ENCODE peak calls at places on chromosomes 16 and 17, in five cellular contexts. P is PC-3; V is CD4-positive, CD25-positive, alpha-beta regulatory T cell; D is small intestine; I is right lobe of liver. S is an unnamed sample. For H3K4me1, the result is how much of the 10 kb centered on the place peaks cover.

GRCh38 chr17:79936661-79937434 is 97.6 kb upstream of the CBX4 start:
- DNase-seq in P (no peak), V (no peak), I (no peak), D (no peak), S (no peak)

GRCh38 chr16:19515765-19516164 is 6.1 kb downstream of the GDE1 start:
- DNase-seq in I (no peak), D (peak), V (no peak), P (peak), S (no peak)

GRCh38 chr16:87703835-87704375 is 61.9 kb downstream of the KLHDC4 start:
- DNase-seq in D (no peak), P (no peak), V (no peak), I (no peak), S (no peak)

GRCh38 chr16:85048921-85049562 is 21.4 kb downstream of the KIAA0513 start:
- DNase-seq in P (no peak), I (no peak), D (no peak), V (no peak), S (no peak)

GRCh38 chr16:9072806-9073341 is 18.6 kb upstream of the HAPSTR1 start:
- DNase-seq in I (no peak), P (peak), V (peak), D (no peak), S (no peak)

GRCh38 chr17:70040336-70040735 is 34.7 kb upstream of the KCNJ16 start:
- DNase-seq in I (no peak), P (peak), D (no peak), V (no peak), S (no peak)

GRCh38 chr16:10088380-10088793 is 93.8 kb downstream of the GRIN2A start:
- DNase-seq in I (no peak), P (no peak), D (no peak), V (no peak), S (no peak)

GRCh38 chr17:6755731-6756184 is at the start of gene XAF1:
- DNase-seq in D (peak), I (peak), V (peak), P (no peak), S (peak)

GRCh38 chr16:75202069-75202590 is 4.8 kb downstream of the CTRB2 start:
- DNase-seq in P (no peak), V (no peak), I (peak), D (no peak), S (no peak)

GRCh38 chr17:17685775-17686291 is 4.6 kb downstream of the RAI1 start:
- DNase-seq in I (no peak), V (peak), D (peak), P (peak), S (no peak)

GRCh38 chr16:81505011-81505660 is 60.5 kb downstream of the CMIP start:
- DNase-seq in D (peak), P (no peak), V (no peak), I (no peak), S (no peak)

GRCh38 chr16:28136751-28137434 is 73.4 kb upstream of the GSG1L start:
- DNase-seq in V (peak), I (no peak), P (no peak), D (peak), S (peak)

GRCh38 chr16:29993903-29994612 is 1.4 kb downstream of the HIRIP3 start:
- DNase-seq in P (no peak), D (no peak), I (no peak), V (no peak), S (no peak)

DNA sequence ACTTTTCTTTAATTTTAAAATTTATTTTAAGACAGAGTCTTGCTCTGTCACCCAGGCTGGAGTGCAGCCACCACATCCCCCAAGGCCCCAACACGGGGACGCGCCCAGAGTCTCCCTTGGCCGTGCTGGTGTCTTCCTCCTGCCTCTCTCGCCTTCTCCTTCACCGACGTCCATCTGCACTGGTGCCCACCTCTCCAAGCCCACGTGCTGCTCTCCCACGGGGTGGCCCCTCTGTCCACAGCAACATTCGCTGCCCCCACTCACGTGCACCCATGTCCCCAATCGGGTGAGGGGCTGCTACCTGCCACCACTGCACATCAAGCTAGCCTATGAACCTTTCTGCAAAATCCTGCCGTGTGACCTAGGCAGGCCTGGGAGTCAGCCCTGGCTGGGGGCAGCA is 3.1 kb downstream of the TMEM204 start:
- DNase-seq in I (no peak), D (no peak), V (no peak), P (no peak), S (no peak)
- H3K4me1 ChIP-seq in I (under half), D (under half), V (half or more), P (under half), S (half or more)

GRCh38 chr17:49738456-49739163 is 25.3 kb downstream of the FAM117A start:
- DNase-seq in V (no peak), D (no peak), P (no peak), I (peak), S (no peak)
- H3K4me1 ChIP-seq in V (half or more), D (under half), P (under half), I (under half), S (half or more)

DNA sequence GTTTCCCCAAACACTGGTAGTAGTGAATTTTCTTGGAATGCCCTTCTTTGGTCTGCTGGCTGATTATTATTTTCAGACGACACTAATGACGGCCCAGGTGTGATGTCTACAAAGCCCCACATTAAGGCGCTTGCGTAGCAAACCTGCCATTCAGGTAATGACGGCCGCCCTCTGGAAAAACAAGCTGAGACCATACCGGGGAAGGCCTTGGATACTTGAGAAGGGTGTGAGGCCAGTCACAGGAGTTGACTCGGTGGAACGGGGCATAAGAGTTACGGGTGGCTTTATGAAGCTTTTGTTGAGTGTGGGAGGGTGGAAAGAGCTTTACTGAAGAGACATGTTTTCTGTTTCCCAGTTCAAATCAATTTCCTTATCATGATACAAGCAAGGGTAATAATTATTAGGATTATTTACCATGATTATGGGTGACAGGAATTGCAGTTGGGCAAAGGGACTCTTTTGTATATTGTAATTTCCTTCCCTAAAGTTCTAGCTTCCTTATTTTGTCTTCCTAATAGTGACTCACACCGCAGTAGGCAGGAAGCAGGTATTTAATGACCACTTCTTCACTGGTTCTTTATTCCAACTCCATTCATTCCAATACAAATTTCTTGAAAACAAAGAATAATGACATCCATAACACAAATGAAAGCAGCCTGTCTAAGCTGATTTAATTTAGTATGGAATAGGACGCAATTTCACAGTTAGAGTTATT is 24.8 kb downstream of the KRT23 start:
- DNase-seq in P (peak), D (no peak), I (no peak), V (no peak), S (no peak)
- H3K4me1 ChIP-seq in P (half or more), D (under half), I (under half), V (under half), S (under half)

DNA sequence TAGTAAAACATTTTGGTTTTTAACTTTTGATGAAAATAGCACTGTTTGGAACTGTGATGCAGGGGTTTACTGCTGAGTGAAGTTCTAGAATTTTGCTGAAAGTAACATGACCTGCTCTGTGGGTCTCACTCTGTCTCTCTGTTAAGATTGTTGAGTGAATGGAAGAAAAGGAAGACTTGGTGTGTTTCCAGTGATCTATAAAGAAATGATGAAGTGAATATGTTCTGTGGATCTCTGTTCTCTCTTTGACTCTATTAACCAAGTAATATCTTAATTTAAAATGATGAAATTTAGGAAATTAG is 148.4 kb downstream of the PRKCA start:
- DNase-seq in I (no peak), V (no peak), P (no peak), D (no peak), S (no peak)
- H3K4me1 ChIP-seq in I (under half), V (under half), P (under half), D (under half), S (under half)

GRCh38 chr16:11562411-11562810 is 24.3 kb downstream of the LITAF start:
- DNase-seq in P (no peak), I (no peak), V (no peak), D (no peak), S (no peak)
- H3K4me1 ChIP-seq in P (under half), I (under half), V (half or more), D (under half), S (half or more)

DNA sequence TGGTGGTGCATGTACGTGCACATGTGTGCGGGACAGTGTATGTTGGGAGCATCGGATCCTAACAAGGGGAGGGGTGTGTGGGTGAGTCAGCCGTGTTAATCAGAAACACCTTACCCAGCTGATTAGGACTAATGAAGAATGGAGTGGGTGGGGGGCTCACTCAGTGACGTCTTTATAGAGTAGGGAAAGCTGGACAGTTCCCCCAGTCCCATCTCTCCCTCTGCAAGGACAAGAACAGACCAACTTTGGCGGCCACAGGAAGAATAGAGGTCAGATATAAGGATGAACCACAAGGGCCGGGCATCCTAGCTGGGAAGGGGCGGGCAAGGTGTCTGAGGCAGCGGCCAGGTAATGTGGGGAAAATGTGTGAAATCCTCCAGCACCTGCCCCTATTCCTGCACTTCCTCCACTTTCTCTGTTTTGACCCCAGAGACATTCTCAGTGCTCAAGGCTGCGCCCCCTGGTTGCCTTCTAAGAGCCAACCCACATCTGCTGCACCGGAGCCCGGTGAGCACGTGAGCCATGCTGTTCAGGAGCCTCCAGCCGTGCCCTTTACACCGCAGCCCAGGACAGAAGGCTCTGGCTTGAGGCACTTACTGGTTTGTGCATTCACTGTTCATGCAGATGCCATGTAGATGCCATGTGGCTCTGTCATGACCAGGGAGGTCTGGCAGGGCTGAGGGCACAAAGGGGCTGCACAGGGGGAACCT is 18.9 kb upstream of the TBX21 start:
- DNase-seq in I (no peak), D (no peak), P (no peak), V (no peak), S (no peak)
- H3K4me1 ChIP-seq in I (under half), D (under half), P (under half), V (under half), S (under half)

GRCh38 chr17:2397247-2398171 is 3.4 kb downstream of the MNT start:
- DNase-seq in D (no peak), I (no peak), P (no peak), V (no peak), S (no peak)

GRCh38 chr17:2400474-2400866 is 390 bp downstream of the MNT start:
- DNase-seq in V (peak), D (peak), I (peak), P (peak), S (no peak)

GRCh38 chr17:2399572-2400473 is 1.0 kb downstream of the MNT start:
- DNase-seq in I (peak), P (peak), V (peak), D (peak), S (peak)

GRCh38 chr17:2398188-2398587 is 2.7 kb downstream of the MNT start:
- DNase-seq in D (no peak), V (no peak), P (no peak), I (no peak), S (no peak)

DNA sequence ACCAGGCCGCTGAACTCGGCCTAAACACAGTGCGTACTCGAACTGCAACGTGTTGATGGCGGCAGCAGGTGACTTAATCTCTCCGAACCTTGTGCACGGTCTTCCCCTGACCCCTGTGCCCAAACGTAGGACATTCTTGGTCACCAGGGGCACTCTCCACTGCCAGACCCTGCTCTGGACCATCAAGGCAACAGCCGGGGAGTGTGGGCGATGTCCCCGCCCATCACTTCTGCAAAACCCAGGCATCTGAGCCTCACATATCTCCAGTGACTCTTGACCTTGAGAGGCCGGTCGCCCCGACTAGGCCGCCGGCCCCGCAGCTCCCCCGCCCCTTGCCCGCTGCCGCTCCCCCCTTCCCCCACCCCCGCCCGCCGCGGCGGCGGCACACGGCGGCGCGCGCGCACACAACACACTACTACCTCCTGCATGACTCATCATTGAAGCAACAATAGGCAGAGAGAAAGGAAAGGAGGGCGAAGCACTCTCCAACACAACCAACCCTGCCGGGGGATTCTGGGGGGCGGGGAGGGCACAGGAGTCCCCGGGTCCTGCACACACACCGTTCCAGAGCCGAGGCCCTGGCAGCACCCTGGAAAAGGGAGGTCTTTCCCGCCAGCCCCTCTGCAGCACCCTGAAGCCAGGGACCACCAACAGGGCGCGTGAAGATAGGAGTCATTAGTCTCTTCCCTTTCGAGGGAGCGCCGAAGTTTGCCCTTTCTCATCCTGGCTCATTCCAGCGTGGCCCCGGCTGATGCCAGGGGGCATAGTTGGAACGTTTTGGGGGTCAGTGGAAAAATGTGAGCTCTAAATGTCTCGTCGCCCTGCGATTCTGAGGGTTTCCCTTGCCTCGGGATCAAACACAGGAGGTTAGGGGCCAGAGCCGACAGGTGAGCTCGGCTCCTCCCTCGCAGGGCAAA is 1.9 kb downstream of the MNT start:
- DNase-seq in I (peak), V (peak), D (peak), P (peak), S (peak)
- H3K4me1 ChIP-seq in I (under half), V (half or more), D (under half), P (half or more), S (half or more)

GRCh38 chr17:77957215-77957868 is 1.2 kb upstream of the TNRC6C start:
- DNase-seq in P (no peak), V (peak), D (peak), I (no peak), S (no peak)

GRCh38 chr17:77957869-77958715 is at the start of gene TNRC6C:
- DNase-seq in I (peak), P (peak), D (peak), V (peak), S (peak)

GRCh38 chr17:77959216-77959925 is 868 bp downstream of the TNRC6C start:
- DNase-seq in D (peak), P (no peak), V (peak), I (peak), S (peak)

GRCh38 chr17:77959926-77960521 is 1.5 kb downstream of the TNRC6C start:
- DNase-seq in V (peak), I (no peak), D (peak), P (no peak), S (peak)

GRCh38 chr17:77958716-77959215 is 263 bp downstream of the TNRC6C start:
- DNase-seq in V (no peak), P (no peak), D (no peak), I (no peak), S (no peak)
- H3K4me1 ChIP-seq in V (under half), P (under half), D (under half), I (under half), S (under half)

DNA sequence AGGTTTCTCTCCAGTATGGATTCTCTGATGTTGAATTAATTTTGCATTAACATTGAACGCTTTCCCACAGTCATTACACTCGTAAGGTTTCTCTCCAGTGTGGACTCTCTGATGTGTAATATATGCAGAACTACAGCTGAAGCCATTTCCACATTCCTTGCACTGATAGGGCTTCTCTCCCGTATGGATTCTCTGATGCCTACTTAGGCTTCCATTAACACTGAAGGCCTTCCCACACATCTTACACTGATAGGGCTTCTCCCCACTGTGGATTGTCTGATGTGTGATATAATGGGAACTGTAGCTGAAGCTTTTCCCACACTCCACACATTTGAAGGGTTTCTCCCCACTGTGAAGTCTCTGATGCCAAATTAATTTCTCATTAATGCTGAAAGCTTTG is 7.2 kb upstream of the TLE7 start:
- DNase-seq in I (no peak), V (no peak), P (no peak), D (no peak), S (no peak)
- H3K4me1 ChIP-seq in I (under half), V (under half), P (under half), D (under half), S (under half)

DNA sequence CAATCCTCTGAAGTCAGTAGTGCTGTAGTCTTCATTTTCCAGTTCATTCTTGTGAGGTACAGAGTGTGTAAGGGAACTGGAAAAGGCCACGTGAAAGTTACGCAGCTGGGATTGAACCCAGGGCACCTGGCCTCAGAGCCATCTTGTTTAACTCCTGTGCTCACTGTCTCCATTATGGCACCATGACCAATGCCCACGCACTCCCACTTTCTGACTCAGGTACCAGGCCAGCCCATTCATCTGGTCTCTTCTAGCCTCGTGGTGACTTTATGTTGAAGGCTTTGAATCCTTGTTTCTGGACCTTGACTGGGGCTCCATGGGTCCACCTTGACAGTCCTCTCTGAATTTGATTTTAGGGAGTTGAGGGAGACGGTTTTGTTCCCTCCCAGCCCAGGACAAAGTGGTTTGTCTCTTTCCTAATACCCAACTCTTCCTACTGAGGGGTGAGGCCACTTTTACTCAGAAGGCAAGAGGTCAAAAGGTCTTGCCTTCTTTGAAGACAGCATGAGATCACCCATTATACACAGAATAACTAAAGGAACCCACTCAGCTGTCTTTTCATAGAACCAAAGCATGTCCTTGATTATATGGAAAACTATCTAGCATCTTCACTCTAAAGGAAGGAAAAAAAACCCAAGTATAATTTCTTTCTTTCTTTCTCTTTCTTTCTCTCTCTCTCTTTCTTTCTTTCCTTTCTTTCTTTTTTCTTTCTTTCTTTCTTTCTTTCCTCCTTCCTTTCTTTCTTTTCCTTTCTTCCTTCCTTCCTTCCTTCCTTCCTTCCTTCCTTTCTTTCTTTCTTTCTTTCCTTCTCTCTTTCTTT is 50.0 kb downstream of the OTOA start:
- DNase-seq in V (no peak), D (no peak), P (no peak), I (no peak), S (no peak)
- H3K4me1 ChIP-seq in V (under half), D (under half), P (under half), I (under half), S (under half)

S was measured in effector memory CD4-positive, alpha-beta T cell.